ENCODE peak calls at places on chromosomes 6 and 20, in nine cellular contexts. Q is AG04450, B is aorta, H is Peyer's patch, W is RWPE2, N is MM.1S, T is uterus, S is adrenal gland, V is Panc1. K is an unnamed sample.

GRCh38 chr20:25549866-25550477 is 35.4 kb downstream of the NINL start:
- DNase-seq in T (no peak), V (no peak), Q (peak; percentile 29), N (no peak), S (no peak), H (no peak), W (no peak), B (no peak), K (no peak)

GRCh38 chr6:118843685-118844390 is 50.1 kb upstream of the ASF1A start:
- DNase-seq in V (no peak), B (no peak), H (no peak), W (no peak), T (no peak), N (no peak), Q (no peak), S (no peak), K (no peak)

GRCh38 chr6:34934516-34934915 is 45.5 kb downstream of the ANKS1A start:
- DNase-seq in V (no peak), W (no peak), T (peak; percentile 91), B (peak; percentile 90), H (no peak), N (no peak), S (peak; percentile 88), Q (no peak), K (no peak)

GRCh38 chr6:15160812-15161211 is 85.1 kb upstream of the JARID2 start:
- DNase-seq in B (no peak), Q (no peak), V (no peak), T (no peak), N (no peak), W (no peak), S (no peak), H (no peak), K (no peak)

GRCh38 chr20:9280654-9281053 is 211.8 kb downstream of the PLCB4 start:
- DNase-seq in Q (no peak), N (no peak), S (no peak), V (no peak), H (no peak), B (no peak), W (no peak), T (no peak), K (no peak)

GRCh38 chr6:169046021-169046420 is 207.6 kb downstream of the THBS2 start:
- DNase-seq in B (no peak), V (no peak), W (no peak), S (no peak), N (no peak), H (no peak), Q (no peak), T (no peak), K (no peak)

GRCh38 chr6:116239256-116239655 is 14.6 kb downstream of the TSPYL4 start:
- DNase-seq in B (no peak), V (no peak), H (no peak), Q (no peak), W (no peak), S (no peak), N (no peak), T (no peak), K (no peak)

GRCh38 chr6:44416103-44416502 is 28.6 kb downstream of the CDC5L start:
- DNase-seq in T (no peak), W (no peak), Q (peak; percentile 2), H (no peak), B (no peak), V (peak; percentile 7), S (peak; percentile 69), N (no peak), K (no peak)

GRCh38 chr20:23637282-23638221 is at the start of gene CST3:
- DNase-seq in Q (peak; percentile 63), W (peak; percentile 92), H (peak; percentile 94), S (peak; percentile 91), N (peak; percentile 70), T (peak; percentile 94), V (peak; percentile 25), B (peak; percentile 96), K (no peak)

GRCh38 chr20:23634985-23635767 is 2.6 kb downstream of the CST3 start:
- DNase-seq in Q (no peak), V (no peak), B (no peak), W (no peak), T (no peak), S (peak; percentile 50), H (no peak), N (no peak), K (no peak)

GRCh38 chr20:23636908-23637281 is 860 bp downstream of the CST3 start:
- DNase-seq in N (no peak), V (no peak), Q (no peak), B (no peak), W (no peak), S (no peak), T (no peak), H (no peak), K (no peak)

GRCh38 chr20:23638309-23638708 is 554 bp upstream of the CST3 start:
- DNase-seq in V (no peak), H (no peak), S (no peak), N (no peak), Q (no peak), W (no peak), T (no peak), B (no peak), K (no peak)

DNA sequence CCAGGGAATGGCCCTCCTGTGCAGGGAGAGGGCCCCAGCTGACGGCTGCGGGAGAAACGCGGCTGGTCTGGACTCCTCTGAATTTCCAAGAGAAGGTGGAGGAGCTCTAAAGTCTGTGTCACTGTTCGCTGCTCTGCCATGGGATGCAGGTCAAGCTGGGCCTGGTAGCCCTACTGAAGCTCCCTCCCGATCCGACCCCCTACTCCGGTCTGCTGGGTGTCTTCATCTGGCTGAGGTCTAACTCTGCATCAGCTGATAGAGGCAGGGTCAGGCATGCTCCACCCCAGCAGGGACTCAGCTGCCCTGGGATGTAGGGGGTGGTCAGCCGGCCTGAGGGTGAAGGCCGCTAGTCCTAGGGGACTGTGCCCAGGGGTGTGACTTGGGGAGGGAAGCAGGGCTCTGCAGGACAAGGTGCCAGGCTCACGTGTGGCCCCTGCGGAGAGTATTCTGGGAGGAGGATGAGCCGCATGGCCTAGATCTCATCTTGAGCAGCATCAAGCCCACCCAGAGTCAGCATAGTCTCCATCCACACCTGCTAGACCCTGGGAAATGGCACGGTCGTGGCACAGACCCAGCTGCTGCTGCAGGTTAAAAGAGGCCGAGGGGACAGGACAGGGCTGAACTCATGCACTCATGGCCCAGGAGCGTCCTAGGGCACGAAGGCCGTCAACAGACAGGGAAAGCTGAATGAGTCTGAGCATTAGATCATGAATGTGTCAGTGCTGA is 1.4 kb downstream of the CST3 start:
- DNase-seq in H (no peak), B (no peak), S (no peak), W (no peak), V (no peak), T (no peak), Q (no peak), N (no peak), K (no peak)
- H3K4me3 ChIP-seq in H (peak overlapping the region; percentile 71), B (peak overlapping the region; percentile 70), S (peak overlapping the region; percentile 81), W (peak overlapping the region; percentile 76), V (peak overlapping the region; percentile 76), T (peak overlapping the region; percentile 78), Q (peak overlapping the region; percentile 83), N (no peak overlapping the region), K (no peak overlapping the region)

DNA sequence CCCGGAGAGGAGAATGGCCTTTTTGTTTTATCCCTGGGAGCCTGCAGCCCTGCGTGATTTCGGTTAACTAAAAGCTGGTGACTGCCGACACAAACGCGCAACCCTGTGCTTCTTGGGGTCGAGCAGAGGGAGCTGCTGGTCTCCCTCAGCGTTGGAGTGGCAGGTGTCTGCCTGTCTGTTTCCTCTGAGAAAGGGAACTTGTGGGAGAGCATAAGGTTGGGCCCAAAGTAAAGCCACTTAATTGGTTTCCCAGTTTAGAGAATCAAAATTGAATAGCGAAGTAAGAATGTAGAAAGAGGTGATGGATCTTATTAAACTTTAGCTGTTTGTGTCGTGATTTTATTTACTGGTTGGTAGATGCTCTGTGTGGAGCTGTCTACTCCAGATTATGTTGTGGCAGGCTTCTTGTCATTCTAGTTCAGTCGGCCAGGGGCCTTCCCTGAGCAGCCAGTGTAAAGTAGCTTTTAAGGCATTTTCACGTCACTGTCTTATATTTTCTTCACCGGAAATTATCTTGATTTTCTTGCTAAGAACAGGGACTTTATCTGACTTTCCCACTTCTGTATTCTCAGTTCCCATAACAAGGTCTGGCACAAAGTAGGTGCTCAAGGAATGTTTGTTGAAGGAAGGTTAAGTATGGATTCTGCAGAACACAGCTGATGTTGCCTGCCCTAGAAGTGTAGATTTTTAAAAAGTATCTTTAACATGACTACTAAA is 709 bp downstream of the LTV1 start:
- DNase-seq in S (no peak), N (no peak), T (no peak), W (no peak), H (no peak), V (no peak), Q (no peak), B (no peak), K (no peak)
- H3K27ac ChIP-seq in S (peak overlapping the region; percentile 88), N (peak overlapping the region; percentile 62), T (peak overlapping the region; percentile 97), W (peak overlapping the region; percentile 31), H (peak overlapping the region; percentile 97), V (peak overlapping the region; percentile 96), Q (peak overlapping the region; percentile 92), B (no peak overlapping the region), K (no peak overlapping the region)

GRCh38 chr6:150684715-150685459 is 85.2 kb downstream of the PLEKHG1 start:
- DNase-seq in Q (no peak), B (no peak), W (no peak), V (no peak), S (peak; percentile 30), H (no peak), N (no peak), T (peak; percentile 59), K (no peak)

GRCh38 chr6:150689900-150690590 is 90.4 kb downstream of the PLEKHG1 start:
- DNase-seq in W (no peak), T (no peak), B (no peak), N (no peak), V (no peak), Q (no peak), S (no peak), H (no peak), K (no peak)

GRCh38 chr6:150685860-150686259 is 86.2 kb downstream of the PLEKHG1 start:
- DNase-seq in S (no peak), T (peak; percentile 28), Q (no peak), N (peak; percentile 16), H (no peak), W (no peak), B (no peak), V (peak; percentile 4), K (peak; percentile 87)

GRCh38 chr6:150686566-150686965 is 86.9 kb downstream of the PLEKHG1 start:
- DNase-seq in Q (no peak), W (no peak), V (no peak), T (no peak), N (no peak), B (no peak), H (no peak), S (no peak), K (no peak)

GRCh38 chr6:150687508-150687907 is 87.8 kb downstream of the PLEKHG1 start:
- DNase-seq in V (no peak), H (no peak), B (peak; percentile 62), T (peak; percentile 65), N (no peak), W (no peak), S (no peak), Q (no peak), K (no peak)
- H3K4me3 ChIP-seq in V (no peak overlapping the region), H (no peak overlapping the region), B (no peak overlapping the region), T (no peak overlapping the region), N (no peak overlapping the region), W (no peak overlapping the region), S (no peak overlapping the region), Q (no peak overlapping the region), K (no peak overlapping the region)

DNA sequence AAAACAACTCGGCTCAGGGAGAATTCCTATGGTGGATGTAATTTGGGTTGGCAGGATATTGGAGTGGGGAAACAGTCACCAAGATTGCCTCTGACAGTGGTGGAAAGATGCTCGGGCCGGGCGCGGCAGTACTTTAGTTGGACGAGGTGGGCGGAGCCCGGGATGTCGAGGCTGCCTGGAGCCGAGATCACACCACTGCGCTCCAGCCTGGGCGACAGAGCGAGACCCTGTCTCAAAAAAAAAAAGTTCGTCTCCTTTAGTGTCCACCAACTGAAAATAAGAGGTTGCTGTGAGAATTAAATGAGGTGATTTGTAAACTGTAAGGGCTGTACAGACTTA is 636 bp downstream of the NOL7 start:
- DNase-seq in T (peak; percentile 32), H (peak; percentile 76), N (peak; percentile 25), W (no peak), S (peak; percentile 77), Q (no peak), B (peak; percentile 76), V (no peak), K (no peak)
- H3K27ac ChIP-seq in T (peak overlapping the region; percentile 90), H (peak overlapping the region; percentile 77), N (peak overlapping the region; percentile 83), W (peak overlapping the region; percentile 68), S (peak overlapping the region; percentile 91), Q (peak overlapping the region; percentile 87), B (peak overlapping the region; percentile 78), V (peak overlapping the region; percentile 84), K (no peak overlapping the region)